ENCODE peak calls at places on chromosomes 12 and 14, in eight cellular contexts. N is aorta; T is fibroblast of gingiva; V is head of caudate nucleus; B is uterus; Q is lung; Y is stimulated activated CD4-positive, alpha-beta T cell treated with anti-CD3 and anti-CD28 coated beads, Interleukin-15, amount 100 ng/mL, for 1 hour; M is sciatic nerve. F is an unnamed sample.

GRCh38 chr14:43901950-43902349 is 605.1 kb downstream of the FSCB start:
- DNase-seq in V (no peak), Y (no peak), Q (no peak), N (no peak), T (no peak), M (no peak), B (no peak), F (no peak)

GRCh38 chr12:49105504-49106120 is 5.0 kb downstream of the LMBR1L start:
- DNase-seq in Y (no peak), N (no peak), V (no peak), Q (no peak), B (no peak), M (no peak), T (no peak), F (no peak)

GRCh38 chr12:103560604-103561101 is 26.4 kb upstream of the STAB2 start:
- DNase-seq in Q (no peak), M (no peak), T (peak; percentile 90), V (no peak), B (no peak), N (no peak), Y (no peak), F (no peak)

GRCh38 chr12:121590476-121591143 is 9.8 kb upstream of the KDM2B start:
- DNase-seq in M (no peak), T (peak; percentile 63), Q (no peak), B (no peak), V (no peak), N (no peak), Y (peak; percentile 48), F (peak; percentile 58)

GRCh38 chr14:50562841-50563240 is 2.9 kb downstream of the ATL1 start:
- DNase-seq in T (no peak), Y (no peak), Q (no peak), M (no peak), B (no peak), V (no peak), N (no peak), F (no peak)

GRCh38 chr12:109728921-109729836 is 15.6 kb downstream of the FAM222A start:
- DNase-seq in B (no peak), Y (no peak), Q (no peak), N (peak; percentile 22), M (peak; percentile 53), V (peak; percentile 52), T (no peak), F (no peak)

GRCh38 chr14:52700701-52701172 is 5.4 kb upstream of the ERO1A start:
- DNase-seq in Y (no peak), N (no peak), Q (no peak), M (no peak), B (no peak), T (no peak), V (no peak), F (no peak)

GRCh38 chr14:104223810-104224515 is 85.6 kb downstream of the KIF26A start:
- DNase-seq in Y (no peak), B (no peak), V (no peak), N (no peak), Q (no peak), M (no peak), T (no peak), F (no peak)

GRCh38 chr12:47377414-47378221 is 297.9 kb upstream of the AMIGO2 start:
- DNase-seq in T (peak; percentile 98), V (peak; percentile 42), M (peak; percentile 94), B (peak; percentile 100), Q (peak; percentile 67), Y (no peak), N (peak; percentile 98), F (no peak)

GRCh38 chr14:66495214-66496098 is 9.3 kb downstream of the CCDC196 start:
- DNase-seq in N (peak; percentile 40), V (peak; percentile 26), T (peak; percentile 66), Q (peak; percentile 34), B (peak; percentile 17), M (no peak), Y (no peak), F (no peak)

GRCh38 chr12:130983328-130984017 is 29.8 kb downstream of the ADGRD1 start:
- DNase-seq in Q (no peak), M (no peak), V (no peak), T (no peak), B (no peak), Y (no peak), N (no peak), F (no peak)

GRCh38 chr14:74647834-74648361 is 35.9 kb upstream of the LTBP2 start:
- DNase-seq in B (no peak), Q (no peak), V (no peak), Y (no peak), N (no peak), T (no peak), M (no peak), F (no peak)

GRCh38 chr12:15701721-15702156 is 87.4 kb downstream of the EPS8 start:
- DNase-seq in V (no peak), N (no peak), Y (no peak), B (no peak), M (no peak), T (peak; percentile 71), Q (no peak), F (no peak)

GRCh38 chr12:22443379-22444316 is 100.7 kb downstream of the C2CD5 start:
- DNase-seq in Y (peak; percentile 11), V (peak; percentile 47), B (peak; percentile 43), Q (peak; percentile 70), M (no peak), N (peak; percentile 55), T (peak; percentile 66), F (peak; percentile 45)

GRCh38 chr12:57237653-57237951 is 8.1 kb downstream of the SHMT2 start:
- DNase-seq in V (no peak), T (no peak), N (no peak), Y (no peak), M (no peak), B (no peak), Q (no peak), F (no peak)

GRCh38 chr14:106848330-106849121 is 1322.1 kb downstream of the TMEM121 start:
- DNase-seq in M (no peak), B (peak; percentile 27), Q (no peak), N (no peak), Y (no peak), V (no peak), T (no peak), F (no peak)

GRCh38 chr14:25622752-25623151 is 572.8 kb upstream of the STXBP6 start:
- DNase-seq in Q (no peak), Y (no peak), N (no peak), M (no peak), V (no peak), B (no peak), T (no peak), F (no peak)

GRCh38 chr12:71392521-71393145 is 47.0 kb upstream of the LGR5 start:
- DNase-seq in B (no peak), N (no peak), Q (no peak), T (peak; percentile 75), Y (no peak), M (no peak), V (no peak), F (no peak)

GRCh38 chr14:49970474-49971147 is 77.7 kb downstream of the ARF6 start:
- DNase-seq in Y (no peak), Q (no peak), N (no peak), V (no peak), T (peak; percentile 86), B (no peak), M (no peak), F (no peak)

GRCh38 chr12:95988506-95989275 is 7.5 kb downstream of the HAL start:
- DNase-seq in B (no peak), M (no peak), V (no peak), T (no peak), N (no peak), Y (no peak), Q (no peak), F (no peak)

GRCh38 chr14:51014086-51014485 is 69.8 kb upstream of the PYGL start:
- DNase-seq in N (peak; percentile 59), M (no peak), Y (no peak), T (peak; percentile 66), V (no peak), B (peak; percentile 58), Q (no peak), F (no peak)

GRCh38 chr12:107320031-107320928 is 226.9 kb upstream of the CRY1 start:
- DNase-seq in T (peak; percentile 5), N (no peak), V (no peak), B (no peak), Q (peak; percentile 29), Y (peak; percentile 56), M (no peak), F (peak; percentile 45)

GRCh38 chr14:69471916-69472315 is 12.6 kb upstream of the PLEKHD1 start:
- DNase-seq in T (no peak), M (no peak), B (no peak), V (no peak), Q (no peak), N (no peak), Y (no peak), F (no peak)

GRCh38 chr12:56001446-56002100 is 4.5 kb downstream of the SUOX start:
- DNase-seq in T (no peak), Y (no peak), N (no peak), V (no peak), M (no peak), Q (no peak), B (no peak), F (no peak)

GRCh38 chr12:117047810-117048584 is 51.2 kb downstream of the TESC start:
- DNase-seq in N (no peak), V (no peak), T (no peak), B (no peak), M (no peak), Y (no peak), Q (no peak), F (no peak)

GRCh38 chr14:102964152-102964730 is 41.8 kb downstream of the AMN start:
- DNase-seq in B (no peak), V (no peak), N (peak; percentile 24), T (no peak), Y (no peak), M (no peak), Q (no peak), F (no peak)

GRCh38 chr12:55932546-55932919 is 1.6 kb downstream of the DGKA start:
- DNase-seq in M (no peak), B (no peak), V (no peak), N (no peak), T (peak; percentile 55), Q (no peak), Y (no peak), F (peak; percentile 37)

GRCh38 chr12:96061864-96062453 is 26.6 kb upstream of the LTA4H start:
- DNase-seq in N (peak; percentile 81), T (peak; percentile 77), Q (peak; percentile 74), B (peak; percentile 69), M (peak; percentile 79), Y (peak; percentile 56), V (peak; percentile 72), F (peak; percentile 63)

GRCh38 chr14:23160924-23161522 is 22.4 kb downstream of the SLC7A8 start:
- DNase-seq in M (no peak), B (peak; percentile 67), Q (peak; percentile 59), Y (no peak), T (peak; percentile 85), N (peak; percentile 75), V (peak; percentile 62), F (no peak)

GRCh38 chr14:79951572-79951971 is 259.7 kb downstream of the DIO2 start:
- DNase-seq in T (no peak), V (no peak), M (no peak), N (no peak), B (no peak), Y (no peak), Q (no peak), F (no peak)

GRCh38 chr14:90611936-90612335 is 204.3 kb downstream of the TTC7B start:
- DNase-seq in Y (no peak), T (peak; percentile 54), M (no peak), V (no peak), N (no peak), Q (no peak), B (no peak), F (no peak)

GRCh38 chr12:125122668-125123067 is 57.4 kb downstream of the AACS start:
- DNase-seq in Q (no peak), N (no peak), T (no peak), Y (no peak), V (no peak), B (no peak), M (no peak), F (no peak)

GRCh38 chr14:96221109-96221650 is 16.5 kb downstream of the BDKRB2 start:
- DNase-seq in B (no peak), M (no peak), N (no peak), V (no peak), T (peak; percentile 14), Y (no peak), Q (no peak), F (no peak)

F was measured in central memory CD8-positive, alpha-beta T cell.